ENCODE peak calls at places on chromosomes 4 and X, in nine cellular contexts. O is mesendoderm; T is tibial nerve; W is nephron progenitor cell; I is sciatic nerve; B is AG20443; Z is retina; J is activated CD4-positive, alpha-beta T cell treated with anti-CD3 and anti-CD28 coated beads, Interleukin-2, amount 10 ng/mL, durations not matched to agents 7 days and 5 days; C is ELF-1. R is an unnamed sample.

GRCh38 chr4:24260922-24261581 is 323.3 kb downstream of the DHX15 start:
- DNase-seq in W (no peak), T (peak; percentile 17), Z (peak; percentile 33), B (no peak), O (no peak), C (no peak), I (peak; percentile 58), J (no peak), R (no peak)

GRCh38 chr4:149218672-149219071 is 597.0 kb downstream of the IQCM start:
- DNase-seq in W (no peak), B (no peak), T (no peak), I (no peak), O (no peak), J (no peak), C (no peak), Z (no peak), R (no peak)

GRCh38 chrX:15694968-15695451 is 30.4 kb upstream of the CLTRN start:
- DNase-seq in W (no peak), J (no peak), I (no peak), T (no peak), B (no peak), O (no peak), Z (no peak), C (peak; percentile 67), R (no peak)

GRCh38 chr4:179624768-179625181 is 2182.5 kb upstream of the AGA start:
- DNase-seq in B (no peak), I (no peak), C (no peak), T (no peak), W (no peak), Z (no peak), O (peak; percentile 34), J (no peak), R (no peak)

GRCh38 chr4:128468485-128468989 is 180.9 kb upstream of the PGRMC2 start:
- DNase-seq in I (peak; percentile 72), J (no peak), W (no peak), C (no peak), T (peak; percentile 81), Z (no peak), O (no peak), B (peak; percentile 84), R (no peak)

GRCh38 chr4:38967260-38968095 is 64.7 kb downstream of the TMEM156 start:
- DNase-seq in Z (no peak), O (peak; percentile 76), W (no peak), I (no peak), J (no peak), C (no peak), T (no peak), B (peak; percentile 78), R (peak; percentile 96)

GRCh38 chrX:111867236-111867635 is 8.7 kb upstream of the TRPC5OS start:
- DNase-seq in W (no peak), B (no peak), O (no peak), I (no peak), Z (no peak), T (no peak), J (no peak), C (no peak), R (no peak)

GRCh38 chr4:2085496-2085901 is 26.4 kb downstream of the NAT8L start:
- DNase-seq in Z (no peak), T (no peak), O (no peak), B (no peak), C (no peak), J (no peak), W (no peak), I (peak; percentile 41), R (no peak)

GRCh38 chrX:28638775-28639174 is 51.5 kb downstream of the IL1RAPL1 start:
- DNase-seq in J (no peak), I (no peak), Z (no peak), O (no peak), T (no peak), C (no peak), B (no peak), W (no peak), R (no peak)

GRCh38 chrX:29434939-29435338 is 780.4 kb upstream of the MAGEB2 start:
- DNase-seq in I (no peak), J (no peak), B (no peak), Z (no peak), O (no peak), W (no peak), C (no peak), T (no peak), R (no peak)

GRCh38 chrX:107718156-107718621 is 57.4 kb downstream of the TSC22D3 start:
- DNase-seq in W (peak; percentile 73), J (peak; percentile 69), Z (peak; percentile 71), T (peak; percentile 95), I (peak; percentile 85), O (peak; percentile 88), B (peak; percentile 66), C (peak; percentile 90), R (no peak)

GRCh38 chr4:125070869-125071268 is 243.9 kb upstream of the FAT4 start:
- DNase-seq in C (no peak), I (no peak), B (no peak), J (no peak), W (no peak), T (no peak), Z (peak; percentile 35), O (peak; percentile 83), R (no peak)

GRCh38 chr4:89175611-89176010 is 64.3 kb downstream of the TIGD2 start:
- DNase-seq in C (no peak), Z (no peak), I (no peak), W (no peak), T (no peak), J (no peak), O (no peak), B (no peak), R (no peak)

GRCh38 chr4:123113193-123113592 is 190.8 kb upstream of the NUDT6 start:
- DNase-seq in B (no peak), T (no peak), W (no peak), Z (no peak), O (no peak), C (no peak), J (no peak), I (no peak), R (no peak)